ENCODE peak calls at places on chromosomes 6 and 20, in six cellular contexts. One of them, this sample, is unnamed.

GRCh38 chr6:81750660-81751387 is 1.7 kb downstream of the TENT5A start:
- DNase-seq in GM23338: no peak
- DNase-seq in brain microvascular endothelial cell: no peak
- DNase-seq in BJ: no peak
- DNase-seq in NB4: peak
- DNase-seq in lower leg skin: no peak
- DNase-seq in this sample: no peak

GRCh38 chr6:53741417-53741816 is 53.4 kb upstream of the LRRC1 start:
- DNase-seq in lower leg skin: no peak
- DNase-seq in GM23338: peak
- DNase-seq in BJ: no peak
- DNase-seq in NB4: peak
- DNase-seq in brain microvascular endothelial cell: no peak
- DNase-seq in this sample: no peak

GRCh38 chr6:166772518-166772917 is 145.5 kb upstream of the RPS6KA2 start:
- DNase-seq in GM23338: peak
- DNase-seq in NB4: no peak
- DNase-seq in lower leg skin: peak
- DNase-seq in brain microvascular endothelial cell: no peak
- DNase-seq in BJ: no peak
- DNase-seq in this sample: no peak

GRCh38 chr6:135383297-135383696 is 114.2 kb downstream of the AHI1 start:
- DNase-seq in BJ: no peak
- DNase-seq in lower leg skin: no peak
- DNase-seq in NB4: no peak
- DNase-seq in GM23338: no peak
- DNase-seq in brain microvascular endothelial cell: no peak
- DNase-seq in this sample: no peak

GRCh38 chr6:14321992-14322772 is 204.6 kb downstream of the CD83 start:
- DNase-seq in NB4: no peak
- DNase-seq in BJ: no peak
- DNase-seq in GM23338: peak
- DNase-seq in brain microvascular endothelial cell: no peak
- DNase-seq in lower leg skin: no peak
- DNase-seq in this sample: no peak

GRCh38 chr6:148367418-148368024 is 24.9 kb downstream of the SASH1 start:
- DNase-seq in brain microvascular endothelial cell: peak
- DNase-seq in GM23338: peak
- DNase-seq in NB4: peak
- DNase-seq in BJ: peak
- DNase-seq in lower leg skin: peak
- DNase-seq in this sample: no peak

GRCh38 chr6:56683882-56684281 is 41.2 kb upstream of the DST start:
- DNase-seq in BJ: peak
- DNase-seq in NB4: no peak
- DNase-seq in lower leg skin: no peak
- DNase-seq in GM23338: no peak
- DNase-seq in brain microvascular endothelial cell: peak
- DNase-seq in this sample: peak

GRCh38 chr6:3309391-3310050 is 50.8 kb downstream of the PSMG4 start:
- DNase-seq in NB4: no peak
- DNase-seq in lower leg skin: peak
- DNase-seq in BJ: no peak
- DNase-seq in GM23338: no peak
- DNase-seq in brain microvascular endothelial cell: no peak
- DNase-seq in this sample: no peak

GRCh38 chr20:48003021-48003420 is 217.7 kb upstream of the SULF2 start:
- DNase-seq in lower leg skin: no peak
- DNase-seq in GM23338: no peak
- DNase-seq in brain microvascular endothelial cell: no peak
- DNase-seq in BJ: no peak
- DNase-seq in NB4: no peak
- DNase-seq in this sample: no peak

GRCh38 chr6:24874128-24874527 is 61.6 kb downstream of the RIPOR2 start:
- DNase-seq in brain microvascular endothelial cell: no peak
- DNase-seq in BJ: no peak
- DNase-seq in lower leg skin: no peak
- DNase-seq in GM23338: no peak
- DNase-seq in NB4: no peak
- DNase-seq in this sample: no peak

GRCh38 chr20:59204201-59204894 is 40.7 kb downstream of the ZNF831 start:
- DNase-seq in lower leg skin: no peak
- DNase-seq in BJ: no peak
- DNase-seq in brain microvascular endothelial cell: no peak
- DNase-seq in NB4: no peak
- DNase-seq in GM23338: no peak
- DNase-seq in this sample: no peak

GRCh38 chr20:59205044-59205443 is 41.4 kb downstream of the ZNF831 start:
- DNase-seq in NB4: no peak
- DNase-seq in GM23338: no peak
- DNase-seq in brain microvascular endothelial cell: no peak
- DNase-seq in lower leg skin: no peak
- DNase-seq in BJ: no peak
- DNase-seq in this sample: no peak

GRCh38 chr20:59210186-59210585 is 46.6 kb downstream of the ZNF831 start:
- DNase-seq in lower leg skin: no peak
- DNase-seq in NB4: no peak
- DNase-seq in GM23338: no peak
- DNase-seq in BJ: no peak
- DNase-seq in brain microvascular endothelial cell: no peak
- DNase-seq in this sample: no peak

GRCh38 chr20:59207235-59207634 is 43.6 kb downstream of the ZNF831 start:
- DNase-seq in brain microvascular endothelial cell: no peak
- DNase-seq in NB4: no peak
- DNase-seq in GM23338: no peak
- DNase-seq in BJ: no peak
- DNase-seq in lower leg skin: no peak
- DNase-seq in this sample: no peak

DNA sequence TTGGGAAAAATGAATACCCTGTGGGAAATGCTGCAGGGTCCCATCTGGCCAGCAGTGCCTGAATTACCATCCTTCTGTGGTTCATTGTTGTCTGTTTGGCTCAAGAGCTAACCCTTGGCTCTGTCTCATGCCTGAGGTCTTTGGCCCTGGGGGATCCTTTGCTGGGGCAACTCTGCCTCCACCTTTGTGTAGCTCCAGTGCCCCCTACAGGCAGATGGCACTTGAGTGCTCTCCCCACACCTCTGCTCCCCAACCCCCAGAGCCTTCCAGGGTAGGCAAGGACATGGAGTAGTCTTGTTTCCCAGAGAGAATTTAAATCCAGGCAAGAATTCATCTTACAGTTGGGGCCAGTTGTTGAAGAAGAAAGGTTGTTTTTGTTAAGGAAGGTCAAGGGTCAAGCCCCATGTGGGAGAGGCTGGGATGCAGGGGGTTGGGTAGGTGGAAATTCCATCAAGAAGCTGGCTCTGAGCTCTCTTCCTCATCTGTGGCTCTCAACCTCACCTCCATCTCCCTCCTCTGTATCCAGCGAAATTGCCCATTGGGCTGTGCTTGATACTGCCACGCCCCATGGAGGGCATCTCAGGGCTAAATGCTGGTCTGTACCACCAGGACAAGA is 44.2 kb downstream of the ZNF831 start:
- DNase-seq in NB4: peak
- DNase-seq in BJ: no peak
- DNase-seq in lower leg skin: no peak
- DNase-seq in GM23338: peak
- DNase-seq in brain microvascular endothelial cell: no peak
- DNase-seq in this sample: no peak
- TF ChIP-seq CTCF in NB4: peak
- TF ChIP-seq CTCF in BJ: peak
- TF ChIP-seq CTCF in lower leg skin: no peak
- TF ChIP-seq CTCF in GM23338: peak
- TF ChIP-seq CTCF in brain microvascular endothelial cell: peak
- TF ChIP-seq CTCF in this sample: peak

DNA sequence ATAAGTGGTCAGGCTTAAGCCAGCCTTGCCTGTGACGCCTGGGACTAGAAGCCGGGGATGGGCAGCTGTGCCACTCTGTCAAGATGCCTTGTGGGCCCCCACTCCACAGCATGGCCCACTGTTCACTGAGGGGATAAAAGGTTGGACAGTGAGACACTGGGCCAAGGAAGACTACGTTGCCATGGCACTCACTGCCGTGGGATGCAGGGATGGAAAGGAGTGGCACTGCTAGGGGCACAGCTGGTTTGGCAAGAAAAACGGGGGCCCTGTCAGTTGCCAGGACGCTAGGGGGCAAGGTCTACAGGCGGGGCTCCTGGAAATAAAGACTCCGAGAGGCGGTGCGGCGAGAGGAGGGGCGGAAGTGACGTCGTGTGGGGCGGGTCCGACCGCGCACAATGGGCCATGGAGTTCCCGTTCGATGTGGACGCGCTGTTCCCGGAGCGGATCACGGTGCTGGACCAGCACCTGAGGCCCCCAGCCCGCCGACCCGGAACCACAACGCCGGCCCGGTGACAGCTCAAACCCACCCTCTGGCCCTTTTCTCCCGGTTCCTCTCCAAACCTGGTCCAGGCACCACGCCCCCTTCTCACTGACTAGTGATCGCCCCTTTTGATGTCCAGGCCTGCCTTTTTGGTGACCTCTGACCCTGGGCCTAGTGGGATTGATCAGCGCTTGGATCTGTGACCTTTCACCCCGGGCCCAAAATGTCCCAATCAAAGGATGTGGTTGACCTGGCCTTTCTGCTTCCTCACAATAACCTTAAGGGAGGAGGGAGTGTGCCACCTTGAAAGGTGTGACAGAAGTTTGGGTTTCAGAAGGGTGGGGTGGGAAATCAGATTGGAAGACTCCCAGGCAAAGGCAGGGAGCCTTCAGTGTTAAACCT is at the start of gene ATAT1:
- DNase-seq in BJ: no peak
- DNase-seq in lower leg skin: peak
- DNase-seq in NB4: peak
- DNase-seq in GM23338: peak
- DNase-seq in brain microvascular endothelial cell: peak
- DNase-seq in this sample: no peak
- TF ChIP-seq CTCF in BJ: peak
- TF ChIP-seq CTCF in lower leg skin: no peak
- TF ChIP-seq CTCF in NB4: peak
- TF ChIP-seq CTCF in GM23338: peak
- TF ChIP-seq CTCF in brain microvascular endothelial cell: peak
- TF ChIP-seq CTCF in this sample: peak

DNA sequence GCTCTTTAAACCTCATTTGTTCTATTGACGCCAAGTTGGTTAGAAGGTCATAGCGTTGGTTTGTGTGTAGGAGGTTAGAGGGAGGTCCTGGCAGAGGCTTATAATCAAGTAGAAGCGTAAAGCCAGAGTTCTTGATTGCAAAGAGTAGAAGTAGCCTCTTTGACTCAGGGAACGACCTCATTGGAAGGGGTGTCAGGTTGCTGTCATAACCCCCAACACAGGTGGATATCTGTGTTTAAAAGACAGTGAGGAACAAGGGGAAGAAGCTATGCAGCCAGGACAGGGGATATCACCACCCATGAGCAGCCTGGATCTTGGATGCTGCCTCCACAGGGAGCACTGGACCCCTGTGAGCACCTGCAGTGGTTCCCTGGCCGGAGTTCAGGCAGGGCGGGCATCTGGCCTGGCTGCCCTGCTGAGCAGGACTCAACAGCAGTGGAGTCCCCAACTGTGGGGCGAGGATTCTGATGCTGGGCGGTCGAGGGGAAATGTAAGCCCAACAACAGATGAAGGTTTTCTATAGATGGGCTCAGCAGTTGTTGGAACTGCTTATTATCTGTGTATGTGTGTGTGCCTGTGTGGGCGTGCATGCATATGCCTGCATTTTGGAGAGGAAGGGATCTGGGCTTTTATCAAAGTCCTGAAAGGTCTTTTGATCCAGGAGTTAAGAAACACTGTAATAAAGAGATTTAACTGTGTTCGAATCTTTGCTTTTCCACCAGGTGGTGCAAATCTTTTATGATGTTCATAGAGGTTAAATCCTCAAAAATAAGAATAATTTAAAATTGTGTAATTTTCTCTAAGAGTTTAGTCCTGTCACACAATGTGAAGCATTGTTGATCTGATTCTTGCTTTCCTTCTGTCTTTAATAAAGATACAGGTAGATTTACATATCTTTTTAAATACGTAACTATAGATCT is 27.7 kb downstream of the HIVEP1 start:
- DNase-seq in lower leg skin: no peak
- DNase-seq in GM23338: peak
- DNase-seq in BJ: no peak
- DNase-seq in NB4: no peak
- DNase-seq in brain microvascular endothelial cell: no peak
- DNase-seq in this sample: no peak
- TF ChIP-seq CTCF in lower leg skin: no peak
- TF ChIP-seq CTCF in GM23338: no peak
- TF ChIP-seq CTCF in BJ: no peak
- TF ChIP-seq CTCF in NB4: no peak
- TF ChIP-seq CTCF in brain microvascular endothelial cell: no peak
- TF ChIP-seq CTCF in this sample: no peak

GRCh38 chr6:145453376-145453775 is 281.9 kb downstream of the EPM2A start:
- DNase-seq in BJ: no peak
- DNase-seq in lower leg skin: no peak
- DNase-seq in GM23338: peak
- DNase-seq in NB4: no peak
- DNase-seq in brain microvascular endothelial cell: no peak
- DNase-seq in this sample: no peak
- TF ChIP-seq CTCF in BJ: peak
- TF ChIP-seq CTCF in lower leg skin: no peak
- TF ChIP-seq CTCF in GM23338: no peak
- TF ChIP-seq CTCF in NB4: no peak
- TF ChIP-seq CTCF in brain microvascular endothelial cell: no peak
- TF ChIP-seq CTCF in this sample: peak

DNA sequence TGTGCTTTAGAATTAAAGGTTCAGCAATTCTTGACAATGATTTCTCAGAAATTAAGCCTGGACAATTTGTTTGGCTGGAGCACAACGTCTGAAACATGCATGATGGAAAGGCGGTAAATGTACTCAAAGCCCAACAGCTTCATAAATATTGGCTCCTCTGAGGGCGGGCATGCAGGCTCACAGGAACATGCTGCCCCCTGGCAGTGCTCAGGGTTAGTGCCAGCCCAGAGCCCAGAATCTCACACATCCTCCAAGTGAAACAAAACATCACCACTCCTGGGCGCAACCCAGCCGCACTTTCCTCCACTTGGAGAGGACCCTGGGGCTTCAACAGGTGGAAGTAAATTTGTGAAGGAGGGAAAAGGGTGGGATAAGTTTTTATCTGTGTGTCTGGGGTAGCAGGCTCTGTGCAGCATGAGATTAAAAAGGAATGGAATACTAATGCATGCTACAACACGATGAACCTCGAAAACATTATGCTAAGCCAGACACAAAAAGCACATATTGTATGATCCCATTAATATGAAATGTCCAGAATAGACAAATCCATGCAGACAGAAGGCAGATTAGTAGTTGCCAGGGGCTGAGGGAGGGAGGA is 54.1 kb upstream of the PTPRT start:
- DNase-seq in lower leg skin: no peak
- DNase-seq in GM23338: no peak
- DNase-seq in brain microvascular endothelial cell: no peak
- DNase-seq in BJ: no peak
- DNase-seq in NB4: peak
- DNase-seq in this sample: no peak
- TF ChIP-seq CTCF in lower leg skin: no peak
- TF ChIP-seq CTCF in GM23338: no peak
- TF ChIP-seq CTCF in brain microvascular endothelial cell: no peak
- TF ChIP-seq CTCF in BJ: peak
- TF ChIP-seq CTCF in NB4: peak
- TF ChIP-seq CTCF in this sample: no peak

GRCh38 chr6:144778773-144779531 is 493.8 kb downstream of the UTRN start:
- DNase-seq in NB4: no peak
- DNase-seq in GM23338: peak
- DNase-seq in BJ: no peak
- DNase-seq in brain microvascular endothelial cell: no peak
- DNase-seq in lower leg skin: no peak
- DNase-seq in this sample: no peak
- TF ChIP-seq CTCF in NB4: peak
- TF ChIP-seq CTCF in GM23338: peak
- TF ChIP-seq CTCF in BJ: no peak
- TF ChIP-seq CTCF in brain microvascular endothelial cell: peak
- TF ChIP-seq CTCF in lower leg skin: no peak
- TF ChIP-seq CTCF in this sample: peak

This sample was measured in retinal pigment epithelial cell.